ENCODE peak calls at places on chromosomes 7 and 10, in four cellular contexts. One of them, this sample, is unnamed.
A peak's percentile ranks its signal among the peaks of the same experiment; 100 is the strongest.

GRCh38 chr10:124560377-124560776 is 98.8 kb downstream of the LHPP start:
- DNase-seq in AG04450: peak; percentile 16
- DNase-seq in keratinocyte: no peak
- DNase-seq in fibroblast of villous mesenchyme: peak; percentile 92
- DNase-seq in this sample: peak; percentile 5

GRCh38 chr7:47198159-47198558 is 383.8 kb downstream of the TNS3 start:
- DNase-seq in fibroblast of villous mesenchyme: no peak
- DNase-seq in AG04450: no peak
- DNase-seq in keratinocyte: no peak
- DNase-seq in this sample: no peak

GRCh38 chr10:128604025-128604424 is 477.8 kb upstream of the MKI67 start:
- DNase-seq in fibroblast of villous mesenchyme: no peak
- DNase-seq in keratinocyte: no peak
- DNase-seq in AG04450: no peak
- DNase-seq in this sample: no peak

GRCh38 chr10:86203162-86203905 is 163.3 kb downstream of the GRID1 start:
- DNase-seq in fibroblast of villous mesenchyme: peak; percentile 1
- DNase-seq in AG04450: no peak
- DNase-seq in keratinocyte: no peak
- DNase-seq in this sample: no peak

GRCh38 chr10:93718937-93719725 is 16.7 kb upstream of the FRA10AC1 start:
- DNase-seq in AG04450: no peak
- DNase-seq in keratinocyte: no peak
- DNase-seq in fibroblast of villous mesenchyme: peak; percentile 2
- DNase-seq in this sample: no peak

GRCh38 chr10:34114914-34115313 is 700.2 kb downstream of the PARD3 start:
- DNase-seq in fibroblast of villous mesenchyme: no peak
- DNase-seq in keratinocyte: no peak
- DNase-seq in AG04450: no peak
- DNase-seq in this sample: no peak

GRCh38 chr7:86965727-86966120 is 93.7 kb downstream of the ELAPOR2 start:
- DNase-seq in keratinocyte: no peak
- DNase-seq in AG04450: no peak
- DNase-seq in fibroblast of villous mesenchyme: no peak
- DNase-seq in this sample: no peak

GRCh38 chr7:134741901-134742635 is 37.4 kb upstream of the CALD1 start:
- DNase-seq in keratinocyte: peak; percentile 90
- DNase-seq in AG04450: peak; percentile 70
- DNase-seq in fibroblast of villous mesenchyme: peak; percentile 85
- DNase-seq in this sample: no peak

GRCh38 chr7:155821851-155822250 is 9.6 kb upstream of the SHH start:
- DNase-seq in keratinocyte: no peak
- DNase-seq in fibroblast of villous mesenchyme: no peak
- DNase-seq in AG04450: no peak
- DNase-seq in this sample: no peak

GRCh38 chr7:43721193-43721806 is 8.0 kb downstream of the COA1 start:
- DNase-seq in fibroblast of villous mesenchyme: peak; percentile 75
- DNase-seq in keratinocyte: no peak
- DNase-seq in AG04450: no peak
- DNase-seq in this sample: peak; percentile 30

GRCh38 chr7:139358541-139359365 is 941 bp upstream of the LUC7L2 start:
- DNase-seq in keratinocyte: no peak
- DNase-seq in fibroblast of villous mesenchyme: peak; percentile 54
- DNase-seq in AG04450: no peak
- DNase-seq in this sample: no peak

GRCh38 chr7:36547361-36547760 is 157.7 kb downstream of the ANLN start:
- DNase-seq in fibroblast of villous mesenchyme: no peak
- DNase-seq in keratinocyte: no peak
- DNase-seq in AG04450: no peak
- DNase-seq in this sample: no peak

GRCh38 chr10:87734987-87735827 is 75.5 kb downstream of the PAPSS2 start:
- DNase-seq in fibroblast of villous mesenchyme: peak; percentile 60
- DNase-seq in keratinocyte: no peak
- DNase-seq in AG04450: peak; percentile 3
- DNase-seq in this sample: no peak

GRCh38 chr7:150357277-150357676 is 11.3 kb upstream of the REPIN1 start:
- DNase-seq in fibroblast of villous mesenchyme: no peak
- DNase-seq in AG04450: no peak
- DNase-seq in keratinocyte: no peak
- DNase-seq in this sample: no peak

GRCh38 chr10:1489801-1490200 is 247.5 kb downstream of the ADARB2 start:
- DNase-seq in keratinocyte: no peak
- DNase-seq in fibroblast of villous mesenchyme: no peak
- DNase-seq in AG04450: no peak
- DNase-seq in this sample: no peak

GRCh38 chr7:50273870-50274269 is 30.6 kb upstream of the IKZF1 start:
- DNase-seq in AG04450: no peak
- DNase-seq in keratinocyte: no peak
- DNase-seq in fibroblast of villous mesenchyme: no peak
- DNase-seq in this sample: no peak

GRCh38 chr10:23521735-23522134 is 82.9 kb downstream of the OTUD1 start:
- DNase-seq in AG04450: no peak
- DNase-seq in fibroblast of villous mesenchyme: no peak
- DNase-seq in keratinocyte: no peak
- DNase-seq in this sample: no peak

GRCh38 chr7:101784275-101785127 is 32.9 kb upstream of the CUX1 start:
- DNase-seq in AG04450: no peak
- DNase-seq in fibroblast of villous mesenchyme: peak; percentile 42
- DNase-seq in keratinocyte: no peak
- DNase-seq in this sample: no peak

DNA sequence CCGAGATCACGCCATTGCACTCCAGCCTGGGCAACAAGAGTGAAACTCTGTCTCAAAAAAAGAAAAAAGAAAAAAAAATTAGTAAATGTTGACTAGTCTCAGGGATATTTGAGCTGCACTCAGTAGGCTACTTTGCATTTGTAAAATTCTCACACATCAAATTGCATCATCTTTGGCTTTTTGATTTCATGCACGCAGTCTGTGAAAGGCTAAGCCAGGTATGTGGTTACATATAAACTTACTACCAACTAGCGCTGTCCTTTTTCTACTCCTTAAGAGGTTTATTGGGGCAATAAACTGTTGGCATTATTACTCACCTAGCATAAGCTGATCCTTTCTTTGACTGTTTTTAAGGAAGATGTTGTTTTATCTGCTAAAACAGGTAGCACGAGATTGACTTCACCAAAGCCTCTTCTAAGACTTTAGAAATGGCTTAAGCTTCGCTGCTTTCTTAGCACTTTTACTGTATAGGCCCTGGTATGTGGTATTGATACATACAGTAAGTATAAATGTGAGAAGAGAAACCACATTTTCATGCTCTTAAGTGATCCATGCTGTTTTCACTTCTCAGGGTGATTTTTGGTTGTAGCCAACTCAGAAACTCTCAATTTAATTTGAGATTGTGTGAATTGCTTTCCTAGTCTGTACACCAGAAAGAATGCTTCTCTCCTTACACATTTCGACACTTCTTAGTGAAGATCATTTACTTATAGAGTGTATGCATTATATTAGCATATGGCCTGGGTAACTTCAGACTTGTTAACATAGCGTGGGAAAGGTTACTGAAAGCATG is 323.9 kb downstream of the AUTS2 start:
- DNase-seq in AG04450: no peak
- DNase-seq in keratinocyte: no peak
- DNase-seq in fibroblast of villous mesenchyme: no peak
- DNase-seq in this sample: no peak
- TF ChIP-seq CTCF in AG04450: no peak
- TF ChIP-seq CTCF in keratinocyte: no peak
- TF ChIP-seq CTCF in fibroblast of villous mesenchyme: no peak
- TF ChIP-seq CTCF in this sample: no peak

GRCh38 chr10:49309691-49310371 is 10.9 kb downstream of the C10orf71 start:
- DNase-seq in AG04450: no peak
- DNase-seq in fibroblast of villous mesenchyme: no peak
- DNase-seq in keratinocyte: no peak
- DNase-seq in this sample: no peak
- H3K4me3 ChIP-seq in AG04450: no peak overlapping the region
- H3K4me3 ChIP-seq in fibroblast of villous mesenchyme: no peak overlapping the region
- H3K4me3 ChIP-seq in keratinocyte: no peak overlapping the region
- H3K4me3 ChIP-seq in this sample: no peak overlapping the region

DNA sequence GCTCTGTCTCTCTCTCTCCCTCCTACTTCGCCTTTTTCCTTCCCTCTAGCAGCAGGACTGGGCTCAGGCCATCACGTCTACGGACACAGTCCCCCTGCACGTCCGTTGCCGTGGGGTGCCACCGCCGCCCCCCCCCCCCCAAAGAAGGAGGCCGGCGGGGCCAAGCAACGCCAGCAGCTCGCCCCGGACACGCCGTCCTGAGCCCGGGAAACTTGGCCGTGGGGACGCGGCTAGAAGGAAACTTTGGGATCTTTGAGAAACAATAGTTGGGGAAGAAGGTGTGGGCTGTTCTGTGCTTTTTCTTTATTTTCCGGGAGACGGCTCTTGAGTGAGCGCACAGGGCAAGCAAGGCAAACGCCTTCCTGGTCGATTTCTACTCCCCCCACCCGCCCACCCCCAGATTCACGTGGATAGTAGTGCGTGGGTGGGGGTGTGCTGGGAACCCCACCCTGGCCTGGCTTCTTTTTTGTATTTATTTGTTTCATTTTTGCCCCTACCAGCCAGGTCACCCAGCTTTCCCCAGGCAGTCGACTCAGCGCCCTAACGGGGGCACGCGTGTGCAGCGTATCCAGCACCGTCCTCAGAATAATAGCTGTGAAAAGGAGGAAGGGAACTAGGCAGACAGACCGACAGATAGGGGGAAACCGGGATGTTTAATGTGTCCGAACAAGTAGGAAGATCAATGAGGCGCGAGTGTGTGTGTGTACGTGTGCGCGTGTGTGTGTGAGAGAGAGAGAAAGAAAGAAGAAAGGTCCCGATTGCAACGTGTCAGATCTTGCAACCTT is 1.4 kb downstream of the MXI1 start:
- DNase-seq in keratinocyte: no peak
- DNase-seq in fibroblast of villous mesenchyme: peak; percentile 46
- DNase-seq in AG04450: no peak
- DNase-seq in this sample: no peak
- TF ChIP-seq CTCF in keratinocyte: no peak
- TF ChIP-seq CTCF in fibroblast of villous mesenchyme: peak; percentile 28
- TF ChIP-seq CTCF in AG04450: peak; percentile 29
- TF ChIP-seq CTCF in this sample: no peak

GRCh38 chr7:117110480-117111315 is 157.4 kb downstream of the ST7 start:
- DNase-seq in fibroblast of villous mesenchyme: peak; percentile 34
- DNase-seq in keratinocyte: no peak
- DNase-seq in AG04450: no peak
- DNase-seq in this sample: no peak
- H3K4me3 ChIP-seq in fibroblast of villous mesenchyme: no peak overlapping the region
- H3K4me3 ChIP-seq in keratinocyte: no peak overlapping the region
- H3K4me3 ChIP-seq in AG04450: no peak overlapping the region
- H3K4me3 ChIP-seq in this sample: no peak overlapping the region

GRCh38 chr10:110373857-110374654 is 69.3 kb upstream of the SMNDC1 start:
- DNase-seq in keratinocyte: no peak
- DNase-seq in fibroblast of villous mesenchyme: no peak
- DNase-seq in AG04450: no peak
- DNase-seq in this sample: no peak

GRCh38 chr10:110375121-110375520 is 70.4 kb upstream of the SMNDC1 start:
- DNase-seq in keratinocyte: no peak
- DNase-seq in fibroblast of villous mesenchyme: no peak
- DNase-seq in AG04450: no peak
- DNase-seq in this sample: no peak

GRCh38 chr10:110378533-110379108 is 73.9 kb upstream of the SMNDC1 start:
- DNase-seq in AG04450: no peak
- DNase-seq in fibroblast of villous mesenchyme: peak; percentile 62
- DNase-seq in keratinocyte: no peak
- DNase-seq in this sample: no peak

GRCh38 chr10:110378019-110378418 is 73.3 kb upstream of the SMNDC1 start:
- DNase-seq in AG04450: no peak
- DNase-seq in keratinocyte: no peak
- DNase-seq in fibroblast of villous mesenchyme: no peak
- DNase-seq in this sample: no peak

DNA sequence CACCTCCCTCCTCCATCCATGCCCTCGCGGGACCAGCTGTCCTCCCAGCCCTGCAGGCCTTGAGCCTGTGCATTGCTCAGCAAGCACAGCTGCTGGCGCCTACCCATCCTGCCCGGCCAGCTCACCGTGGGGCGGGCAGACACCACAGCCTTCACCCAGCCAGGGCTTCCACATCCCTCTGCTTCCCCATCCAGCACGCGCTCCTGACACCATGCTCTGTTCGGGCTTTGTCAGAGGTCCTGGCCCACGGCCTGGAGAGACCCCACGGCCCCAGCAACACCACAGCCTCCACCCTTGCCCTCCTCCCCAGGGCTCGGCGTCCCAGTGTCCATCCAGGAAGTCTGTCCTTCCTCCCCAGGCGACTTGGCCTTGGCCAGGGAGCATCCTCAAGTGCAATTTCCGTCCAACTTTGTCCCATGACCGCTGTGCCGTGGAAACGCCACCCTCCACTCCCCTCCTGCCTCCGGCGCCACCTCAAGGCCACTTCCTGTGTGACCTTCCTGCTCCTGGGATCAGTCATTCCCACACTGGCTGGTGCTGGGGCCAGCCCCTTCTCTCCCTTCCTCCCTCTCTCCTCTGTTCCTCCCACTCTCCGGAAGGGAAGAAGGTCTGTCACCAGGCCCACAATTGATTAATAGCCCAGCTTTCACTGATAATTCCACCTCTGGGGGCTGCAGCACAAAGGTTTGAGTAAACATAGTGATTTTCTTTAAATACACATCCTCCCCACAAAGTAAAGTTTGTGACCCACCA is 71.5 kb upstream of the SMNDC1 start:
- DNase-seq in fibroblast of villous mesenchyme: no peak
- DNase-seq in AG04450: no peak
- DNase-seq in keratinocyte: no peak
- DNase-seq in this sample: no peak
- TF ChIP-seq CTCF in fibroblast of villous mesenchyme: no peak
- TF ChIP-seq CTCF in AG04450: no peak
- TF ChIP-seq CTCF in keratinocyte: no peak
- TF ChIP-seq CTCF in this sample: no peak

GRCh38 chr7:45888993-45889366 is 692 bp downstream of the IGFBP1 start:
- DNase-seq in fibroblast of villous mesenchyme: no peak
- DNase-seq in AG04450: no peak
- DNase-seq in keratinocyte: no peak
- DNase-seq in this sample: no peak
- H3K4me3 ChIP-seq in fibroblast of villous mesenchyme: peak overlapping the region; percentile 41
- H3K4me3 ChIP-seq in AG04450: peak overlapping the region; percentile 57
- H3K4me3 ChIP-seq in keratinocyte: no peak overlapping the region
- H3K4me3 ChIP-seq in this sample: peak overlapping the region; percentile 25